ENCODE peak calls at places on chromosomes 3 and 15, in five cellular contexts. One of them, this sample, is unnamed.

GRCh38 chr3:16768956-16769355 is 115.8 kb upstream of the PLCL2 start:
- DNase-seq in IMR-90: no peak
- DNase-seq in NB4: no peak
- DNase-seq in lower leg skin: no peak
- DNase-seq in right lobe of liver: no peak
- DNase-seq in this sample: no peak

GRCh38 chr15:58492661-58493397 is 61.0 kb downstream of the LIPC start:
- DNase-seq in NB4: peak; percentile 42
- DNase-seq in right lobe of liver: no peak
- DNase-seq in lower leg skin: no peak
- DNase-seq in IMR-90: peak; percentile 21
- DNase-seq in this sample: no peak

GRCh38 chr3:126473292-126474168 is 2.2 kb downstream of the ZXDC start:
- DNase-seq in lower leg skin: no peak
- DNase-seq in NB4: peak; percentile 53
- DNase-seq in right lobe of liver: peak; percentile 17
- DNase-seq in IMR-90: no peak
- DNase-seq in this sample: peak; percentile 72

GRCh38 chr3:45062697-45063070 is 36.6 kb downstream of the CLEC3B start:
- DNase-seq in IMR-90: no peak
- DNase-seq in NB4: no peak
- DNase-seq in right lobe of liver: no peak
- DNase-seq in lower leg skin: no peak
- DNase-seq in this sample: no peak

GRCh38 chr15:60381148-60381788 is 16.5 kb downstream of the ANXA2 start:
- DNase-seq in right lobe of liver: no peak
- DNase-seq in NB4: no peak
- DNase-seq in IMR-90: peak; percentile 57
- DNase-seq in lower leg skin: no peak
- DNase-seq in this sample: no peak

GRCh38 chr15:92624401-92624991 is 31.1 kb downstream of the FAM174B start:
- DNase-seq in right lobe of liver: no peak
- DNase-seq in IMR-90: no peak
- DNase-seq in lower leg skin: peak; percentile 61
- DNase-seq in NB4: no peak
- DNase-seq in this sample: peak; percentile 41

GRCh38 chr15:84911879-84912660 is 27.6 kb downstream of the SLC28A1 start:
- DNase-seq in right lobe of liver: peak; percentile 91
- DNase-seq in lower leg skin: peak; percentile 86
- DNase-seq in IMR-90: peak; percentile 99
- DNase-seq in NB4: no peak
- DNase-seq in this sample: no peak

GRCh38 chr15:70195808-70196304 is 98.1 kb upstream of the TLE3 start:
- DNase-seq in right lobe of liver: peak; percentile 83
- DNase-seq in lower leg skin: peak; percentile 48
- DNase-seq in NB4: no peak
- DNase-seq in IMR-90: peak; percentile 92
- DNase-seq in this sample: no peak

GRCh38 chr15:58066042-58066867 is 744 bp upstream of the ALDH1A2 start:
- DNase-seq in lower leg skin: no peak
- DNase-seq in NB4: peak; percentile 35
- DNase-seq in IMR-90: peak; percentile 4
- DNase-seq in right lobe of liver: peak; percentile 73
- DNase-seq in this sample: peak; percentile 92

GRCh38 chr3:119302697-119303630 is 8.8 kb downstream of the ARHGAP31 start:
- DNase-seq in lower leg skin: no peak
- DNase-seq in right lobe of liver: no peak
- DNase-seq in IMR-90: no peak
- DNase-seq in NB4: no peak
- DNase-seq in this sample: no peak

GRCh38 chr3:88031543-88032148 is 27.2 kb downstream of the CGGBP1 start:
- DNase-seq in IMR-90: peak; percentile 27
- DNase-seq in lower leg skin: no peak
- DNase-seq in right lobe of liver: no peak
- DNase-seq in NB4: peak; percentile 62
- DNase-seq in this sample: no peak

GRCh38 chr3:24433838-24434591 is 60.6 kb downstream of the THRB start:
- DNase-seq in NB4: no peak
- DNase-seq in lower leg skin: no peak
- DNase-seq in IMR-90: no peak
- DNase-seq in right lobe of liver: no peak
- DNase-seq in this sample: no peak

GRCh38 chr3:54951405-54951804 is 23.5 kb upstream of the LRTM1 start:
- DNase-seq in IMR-90: peak; percentile 93
- DNase-seq in right lobe of liver: peak; percentile 22
- DNase-seq in lower leg skin: peak; percentile 61
- DNase-seq in NB4: peak; percentile 40
- DNase-seq in this sample: no peak

GRCh38 chr15:31340591-31340990 is 14.0 kb downstream of the KLF13 start:
- DNase-seq in lower leg skin: no peak
- DNase-seq in IMR-90: no peak
- DNase-seq in right lobe of liver: no peak
- DNase-seq in NB4: no peak
- DNase-seq in this sample: peak; percentile 66

GRCh38 chr3:13224967-13225366 is 151.7 kb upstream of the IQSEC1 start:
- DNase-seq in IMR-90: no peak
- DNase-seq in NB4: no peak
- DNase-seq in lower leg skin: no peak
- DNase-seq in right lobe of liver: no peak
- DNase-seq in this sample: no peak

GRCh38 chr3:66797916-66798560 is 200.1 kb upstream of the KBTBD8 start:
- DNase-seq in lower leg skin: no peak
- DNase-seq in NB4: no peak
- DNase-seq in IMR-90: peak; percentile 82
- DNase-seq in right lobe of liver: peak; percentile 30
- DNase-seq in this sample: no peak

GRCh38 chr15:67444100-67444499 is 76.8 kb upstream of the C15orf61 start:
- DNase-seq in NB4: no peak
- DNase-seq in lower leg skin: no peak
- DNase-seq in IMR-90: no peak
- DNase-seq in right lobe of liver: no peak
- DNase-seq in this sample: no peak

GRCh38 chr3:115685097-115685496 is 61.8 kb downstream of the GAP43 start:
- DNase-seq in NB4: no peak
- DNase-seq in lower leg skin: no peak
- DNase-seq in IMR-90: no peak
- DNase-seq in right lobe of liver: no peak
- DNase-seq in this sample: no peak

GRCh38 chr3:63607716-63608115 is 44.8 kb upstream of the SNTN start:
- DNase-seq in lower leg skin: no peak
- DNase-seq in IMR-90: no peak
- DNase-seq in right lobe of liver: no peak
- DNase-seq in NB4: no peak
- DNase-seq in this sample: no peak

GRCh38 chr3:61250784-61251173 is 473 bp downstream of the FHIT start:
- DNase-seq in right lobe of liver: peak; percentile 38
- DNase-seq in lower leg skin: peak; percentile 49
- DNase-seq in IMR-90: no peak
- DNase-seq in NB4: peak; percentile 65
- DNase-seq in this sample: no peak

GRCh38 chr3:171846594-171846993 is 3.4 kb downstream of the TMEM212 start:
- DNase-seq in right lobe of liver: no peak
- DNase-seq in NB4: peak; percentile 23
- DNase-seq in lower leg skin: no peak
- DNase-seq in IMR-90: peak; percentile 91
- DNase-seq in this sample: no peak

GRCh38 chr15:84973492-84974460 is 7.9 kb upstream of the PDE8A start:
- DNase-seq in NB4: no peak
- DNase-seq in lower leg skin: no peak
- DNase-seq in right lobe of liver: no peak
- DNase-seq in IMR-90: peak; percentile 32
- DNase-seq in this sample: no peak

DNA sequence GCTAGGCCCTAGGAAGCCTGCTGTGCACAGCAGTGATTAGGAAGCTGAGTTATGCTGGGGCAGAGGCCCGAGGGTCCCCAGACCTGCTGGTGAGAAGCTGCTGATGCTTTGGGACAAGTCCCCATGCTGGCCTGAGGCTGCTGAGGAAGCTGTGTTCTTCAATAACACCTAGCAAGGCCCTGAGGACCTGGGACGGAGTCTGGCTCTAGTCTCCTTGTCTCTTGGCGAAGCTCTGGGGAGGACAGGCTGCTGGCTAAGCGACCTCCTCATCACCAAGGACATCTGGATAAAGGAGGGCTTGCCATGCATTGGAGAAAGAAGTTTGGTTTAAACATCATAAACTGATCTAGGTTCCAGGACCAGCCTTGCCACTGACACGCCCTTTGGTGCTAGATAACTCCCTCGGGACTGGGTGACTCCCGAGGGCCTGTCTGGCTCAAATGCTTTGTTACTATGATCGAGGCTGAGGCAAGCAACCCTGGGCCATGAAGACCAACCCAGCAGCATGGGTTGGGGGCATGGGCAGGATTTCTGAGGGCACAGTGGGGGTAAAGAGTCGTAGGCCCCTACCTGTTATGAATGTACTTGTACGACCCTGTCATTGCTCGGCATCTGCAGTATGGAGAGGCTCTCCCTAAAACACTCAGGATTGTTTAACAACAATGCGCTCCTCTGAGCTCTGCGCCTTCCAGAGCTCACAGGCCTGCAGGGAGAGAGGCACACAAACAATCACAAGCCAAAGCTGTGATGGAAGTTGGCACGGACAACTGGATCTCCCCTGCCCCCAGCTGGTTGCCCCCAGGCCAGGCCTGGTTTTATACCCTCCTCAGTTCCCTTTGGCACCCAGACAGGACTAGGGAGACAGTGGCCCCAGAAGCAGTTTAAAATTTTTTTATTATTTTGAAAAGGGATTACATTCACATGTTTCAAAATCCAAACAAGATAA is 64.4 kb downstream of the LINGO1 start:
- DNase-seq in lower leg skin: no peak
- DNase-seq in NB4: peak; percentile 71
- DNase-seq in right lobe of liver: no peak
- DNase-seq in IMR-90: no peak
- DNase-seq in this sample: no peak
- TF ChIP-seq CTCF in lower leg skin: no peak
- TF ChIP-seq CTCF in NB4: no peak
- TF ChIP-seq CTCF in right lobe of liver: no peak
- TF ChIP-seq CTCF in IMR-90: no peak
- TF ChIP-seq CTCF in this sample: no peak

GRCh38 chr3:194275721-194276120 is 75.4 kb downstream of the CPN2 start:
- DNase-seq in lower leg skin: no peak
- DNase-seq in right lobe of liver: no peak
- DNase-seq in NB4: no peak
- DNase-seq in IMR-90: no peak
- DNase-seq in this sample: no peak

GRCh38 chr3:194278186-194278845 is 72.8 kb downstream of the CPN2 start:
- DNase-seq in NB4: peak; percentile 30
- DNase-seq in IMR-90: no peak
- DNase-seq in lower leg skin: no peak
- DNase-seq in right lobe of liver: no peak
- DNase-seq in this sample: no peak

GRCh38 chr3:194275231-194275671 is 75.9 kb downstream of the CPN2 start:
- DNase-seq in NB4: peak; percentile 23
- DNase-seq in right lobe of liver: no peak
- DNase-seq in lower leg skin: no peak
- DNase-seq in IMR-90: no peak
- DNase-seq in this sample: no peak

GRCh38 chr3:194277547-194278091 is 73.5 kb downstream of the CPN2 start:
- DNase-seq in right lobe of liver: peak; percentile 55
- DNase-seq in IMR-90: peak; percentile 33
- DNase-seq in NB4: no peak
- DNase-seq in lower leg skin: no peak
- DNase-seq in this sample: no peak

DNA sequence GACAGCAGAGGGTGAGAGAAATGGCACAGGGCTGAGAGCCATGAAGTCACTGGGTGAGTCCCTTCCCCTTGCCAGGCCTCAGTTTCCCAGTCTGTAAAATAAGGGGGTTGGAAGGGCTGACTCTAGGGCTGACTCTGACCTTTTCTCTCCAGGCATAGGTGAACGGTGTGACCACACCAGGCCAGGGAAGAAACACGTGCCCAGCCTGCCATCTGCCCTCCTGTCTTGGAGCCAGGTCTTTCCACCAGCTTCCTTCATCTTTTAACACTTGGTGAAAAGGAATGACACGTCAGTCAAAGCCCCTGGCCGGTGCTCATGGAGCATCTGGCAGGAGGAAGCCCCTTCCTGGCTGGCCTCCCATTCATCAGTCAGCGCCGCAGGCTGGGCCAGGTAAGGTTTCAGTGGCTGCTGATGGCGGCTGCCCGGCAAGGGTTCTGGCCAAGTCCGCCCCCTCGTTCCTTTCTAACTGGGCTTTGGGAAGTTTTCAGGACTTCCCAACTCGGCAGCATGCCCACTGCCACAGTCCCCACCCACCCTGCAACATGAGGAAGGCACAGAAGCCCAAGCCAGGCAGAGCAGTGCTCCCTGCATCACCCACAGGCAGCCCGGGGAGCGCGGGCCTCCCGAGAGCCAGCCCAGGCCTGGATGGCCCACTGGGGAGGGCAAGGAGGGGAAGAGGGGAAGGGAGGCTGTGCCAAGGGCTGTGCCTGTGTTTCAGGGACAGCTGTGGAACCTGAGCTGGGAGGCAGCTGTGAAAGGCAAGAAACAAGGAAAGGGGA is 74.2 kb downstream of the CPN2 start:
- DNase-seq in NB4: no peak
- DNase-seq in right lobe of liver: peak; percentile 78
- DNase-seq in IMR-90: peak; percentile 52
- DNase-seq in lower leg skin: no peak
- DNase-seq in this sample: no peak
- TF ChIP-seq POLR2A in NB4: no peak
- TF ChIP-seq POLR2A in right lobe of liver: peak; percentile 48
- TF ChIP-seq POLR2A in IMR-90: no peak
- TF ChIP-seq POLR2A in lower leg skin: no peak
- TF ChIP-seq POLR2A in this sample: no peak

GRCh38 chr3:134453631-134454030 is 32.2 kb downstream of the ANAPC13 start:
- DNase-seq in NB4: peak; percentile 7
- DNase-seq in right lobe of liver: no peak
- DNase-seq in IMR-90: no peak
- DNase-seq in lower leg skin: no peak
- DNase-seq in this sample: no peak
- TF ChIP-seq CTCF in NB4: peak; percentile 21
- TF ChIP-seq CTCF in right lobe of liver: no peak
- TF ChIP-seq CTCF in IMR-90: peak; percentile 28
- TF ChIP-seq CTCF in lower leg skin: no peak
- TF ChIP-seq CTCF in this sample: no peak

DNA sequence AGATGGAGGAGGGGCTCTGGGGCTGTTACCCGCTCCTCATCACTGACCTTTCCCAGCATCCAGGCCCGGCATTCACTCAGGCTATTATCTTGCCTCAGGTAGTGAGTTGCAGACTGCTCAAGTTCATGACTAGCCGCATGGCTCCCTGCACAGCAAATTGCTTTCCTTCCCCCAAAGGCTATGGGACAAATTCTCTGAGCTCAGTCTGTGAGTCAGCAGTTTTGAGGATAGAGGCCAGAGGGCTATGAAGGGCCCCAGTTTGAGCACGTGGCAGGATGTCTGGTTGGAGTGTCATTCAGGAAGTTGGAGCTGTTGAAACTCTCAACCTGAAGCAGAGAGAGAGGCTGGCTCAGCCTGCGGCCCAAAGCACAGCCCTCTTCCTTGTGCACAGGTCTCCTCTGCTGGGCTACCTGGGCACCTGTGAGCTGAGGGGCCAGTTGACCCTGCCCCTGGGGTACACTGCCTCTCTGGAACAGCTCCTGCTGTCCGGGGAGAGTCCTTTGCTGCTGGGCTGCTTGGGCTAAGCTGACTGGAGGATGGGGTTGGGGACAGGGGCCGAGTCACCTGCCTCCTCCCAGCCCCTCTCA is 7.9 kb downstream of the FAH start:
- DNase-seq in lower leg skin: peak; percentile 64
- DNase-seq in NB4: peak; percentile 98
- DNase-seq in right lobe of liver: peak; percentile 84
- DNase-seq in IMR-90: peak; percentile 96
- DNase-seq in this sample: peak; percentile 87
- TF ChIP-seq POLR2A in lower leg skin: no peak
- TF ChIP-seq POLR2A in NB4: peak; percentile 51
- TF ChIP-seq POLR2A in right lobe of liver: peak; percentile 79
- TF ChIP-seq POLR2A in IMR-90: no peak
- TF ChIP-seq POLR2A in this sample: no peak

This sample was measured in spleen.